ENCODE peak calls at places on chromosome 10, in six cellular contexts. One of them, this sample, is unnamed. For H3K36me3, the result is how much of the 10 kb centered on the place peaks cover.

GRCh38 chr10:98067165-98067564 is 36.7 kb upstream of the CRTAC1 start:
- DNase-seq in uterus: no peak
- DNase-seq in adrenal gland: no peak
- DNase-seq in astrocyte: no peak
- DNase-seq in CD8-positive, alpha-beta memory T cell: no peak
- DNase-seq in lung: no peak
- DNase-seq in this sample: no peak

GRCh38 chr10:68178592-68178991 is 53.3 kb downstream of the ATOH7 start:
- DNase-seq in uterus: no peak
- DNase-seq in adrenal gland: no peak
- DNase-seq in astrocyte: no peak
- DNase-seq in CD8-positive, alpha-beta memory T cell: no peak
- DNase-seq in lung: no peak
- DNase-seq in this sample: no peak

GRCh38 chr10:128063736-128064614 is 62.2 kb downstream of the MKI67 start:
- DNase-seq in uterus: no peak
- DNase-seq in adrenal gland: no peak
- DNase-seq in astrocyte: no peak
- DNase-seq in CD8-positive, alpha-beta memory T cell: no peak
- DNase-seq in lung: no peak
- DNase-seq in this sample: no peak

GRCh38 chr10:125868372-125868975 is 12.6 kb downstream of the DHX32 start:
- DNase-seq in uterus: no peak
- DNase-seq in adrenal gland: peak
- DNase-seq in astrocyte: peak
- DNase-seq in CD8-positive, alpha-beta memory T cell: no peak
- DNase-seq in lung: no peak
- DNase-seq in this sample: peak

GRCh38 chr10:48792687-48793096 is 108.0 kb downstream of the WDFY4 start:
- DNase-seq in uterus: no peak
- DNase-seq in adrenal gland: no peak
- DNase-seq in astrocyte: peak
- DNase-seq in CD8-positive, alpha-beta memory T cell: no peak
- DNase-seq in lung: no peak
- DNase-seq in this sample: peak

GRCh38 chr10:57367412-57367811 is 900.3 kb downstream of the IPMK start:
- DNase-seq in uterus: no peak
- DNase-seq in adrenal gland: no peak
- DNase-seq in astrocyte: no peak
- DNase-seq in CD8-positive, alpha-beta memory T cell: no peak
- DNase-seq in lung: no peak
- DNase-seq in this sample: no peak

GRCh38 chr10:72126184-72126871 is 38.0 kb upstream of the SPOCK2 start:
- DNase-seq in uterus: no peak
- DNase-seq in adrenal gland: no peak
- DNase-seq in astrocyte: peak
- DNase-seq in CD8-positive, alpha-beta memory T cell: no peak
- DNase-seq in lung: no peak
- DNase-seq in this sample: peak

GRCh38 chr10:132517951-132518521 is 19.6 kb upstream of the INPP5A start:
- DNase-seq in uterus: peak
- DNase-seq in adrenal gland: peak
- DNase-seq in astrocyte: no peak
- DNase-seq in CD8-positive, alpha-beta memory T cell: no peak
- DNase-seq in lung: no peak
- DNase-seq in this sample: no peak

DNA sequence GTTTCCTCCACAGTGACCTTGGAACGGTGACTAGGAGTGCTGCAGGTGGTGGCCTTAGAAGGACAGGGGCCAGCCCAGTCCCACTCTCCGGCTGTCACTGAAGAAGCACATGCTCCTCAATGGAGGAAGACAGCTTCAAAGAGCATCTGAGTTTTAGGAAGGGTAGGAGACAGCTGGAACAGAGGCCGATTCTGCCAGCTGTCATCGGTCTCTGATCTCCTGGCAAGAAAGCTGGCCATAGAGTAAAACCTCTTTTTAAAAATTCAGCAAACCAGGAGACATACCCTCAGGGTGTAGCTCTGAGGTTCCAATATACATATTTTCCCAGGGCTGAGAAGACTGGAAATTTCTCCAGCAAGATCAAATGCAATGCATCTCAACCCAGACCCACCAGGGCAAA is 55.9 kb downstream of the KCNMA1 start:
- DNase-seq in uterus: no peak
- DNase-seq in adrenal gland: no peak
- DNase-seq in astrocyte: no peak
- DNase-seq in CD8-positive, alpha-beta memory T cell: no peak
- DNase-seq in lung: no peak
- DNase-seq in this sample: no peak
- H3K27ac ChIP-seq in uterus: no peak
- H3K27ac ChIP-seq in adrenal gland: no peak
- H3K27ac ChIP-seq in astrocyte: no peak
- H3K27ac ChIP-seq in CD8-positive, alpha-beta memory T cell: no peak
- H3K27ac ChIP-seq in lung: no peak
- H3K27ac ChIP-seq in this sample: no peak

DNA sequence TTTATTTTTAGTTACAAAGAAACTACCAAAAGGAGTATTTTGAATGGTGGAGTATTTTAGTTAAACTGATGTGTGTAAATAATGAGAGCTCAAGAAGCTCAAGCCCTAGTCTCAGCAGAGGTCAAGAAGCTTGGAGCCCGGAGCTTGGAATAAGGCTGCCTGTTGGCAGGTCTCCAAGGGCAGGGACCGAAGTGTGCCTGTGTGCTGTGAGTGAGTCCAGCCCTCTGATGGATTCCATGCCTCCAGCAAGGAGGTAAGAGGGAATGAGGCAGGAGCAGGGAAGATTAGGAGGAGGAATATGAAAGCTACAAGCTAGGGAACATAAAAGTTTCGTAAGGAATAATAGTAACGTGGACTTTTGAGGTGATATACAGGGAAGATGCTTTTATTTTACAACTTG is 4.4 kb downstream of the SEC23IP start:
- DNase-seq in uterus: peak
- DNase-seq in adrenal gland: peak
- DNase-seq in astrocyte: no peak
- DNase-seq in CD8-positive, alpha-beta memory T cell: no peak
- DNase-seq in lung: peak
- DNase-seq in this sample: no peak
- H3K36me3 ChIP-seq in uterus: under half
- H3K36me3 ChIP-seq in adrenal gland: under half
- H3K36me3 ChIP-seq in astrocyte: under half
- H3K36me3 ChIP-seq in CD8-positive, alpha-beta memory T cell: under half
- H3K36me3 ChIP-seq in lung: under half
- H3K36me3 ChIP-seq in this sample: under half

GRCh38 chr10:73493781-73494180 is 2.0 kb downstream of the PPP3CB start:
- DNase-seq in uterus: no peak
- DNase-seq in adrenal gland: no peak
- DNase-seq in astrocyte: peak
- DNase-seq in CD8-positive, alpha-beta memory T cell: no peak
- DNase-seq in lung: no peak
- DNase-seq in this sample: peak
- H3K4me3 ChIP-seq in uterus: no peak
- H3K4me3 ChIP-seq in adrenal gland: no peak
- H3K4me3 ChIP-seq in astrocyte: peak
- H3K4me3 ChIP-seq in CD8-positive, alpha-beta memory T cell: peak
- H3K4me3 ChIP-seq in lung: no peak
- H3K4me3 ChIP-seq in this sample: peak

DNA sequence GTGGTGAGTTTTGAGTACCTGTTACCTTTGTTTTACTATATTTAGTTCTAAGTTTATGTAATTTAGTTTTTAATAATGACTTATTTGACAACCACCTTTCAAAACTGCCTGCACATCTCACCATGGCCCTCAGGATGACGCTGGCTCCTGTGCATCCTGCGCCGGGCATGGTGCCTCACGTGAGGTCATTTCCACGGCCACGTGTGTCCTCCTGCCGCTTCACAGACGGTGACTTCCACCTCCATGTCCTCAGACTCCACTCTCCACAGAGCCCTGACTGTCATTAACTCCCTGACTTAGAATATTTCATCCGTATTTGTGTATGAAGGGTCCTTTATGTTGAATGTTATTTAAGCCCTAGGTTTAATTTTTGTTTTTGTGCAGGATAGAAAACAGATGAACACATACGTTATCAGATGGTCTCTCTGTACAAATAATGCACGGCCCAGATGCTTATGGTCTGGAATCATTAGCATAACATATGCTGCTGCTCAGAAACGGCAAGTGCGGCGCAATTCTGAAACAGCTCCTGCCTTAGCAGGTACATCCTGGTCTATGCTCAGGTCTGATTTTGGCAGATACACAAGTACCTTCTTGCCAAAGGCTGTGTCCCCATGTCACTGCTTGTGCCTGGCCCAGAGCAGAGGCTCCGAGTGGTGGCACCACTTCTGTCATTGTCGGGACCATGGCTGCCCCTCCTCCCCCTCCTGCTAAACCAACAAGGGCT is 155.8 kb downstream of the WDR37 start:
- DNase-seq in uterus: no peak
- DNase-seq in adrenal gland: no peak
- DNase-seq in astrocyte: no peak
- DNase-seq in CD8-positive, alpha-beta memory T cell: no peak
- DNase-seq in lung: no peak
- DNase-seq in this sample: no peak
- H3K27ac ChIP-seq in uterus: no peak
- H3K27ac ChIP-seq in adrenal gland: no peak
- H3K27ac ChIP-seq in astrocyte: no peak
- H3K27ac ChIP-seq in CD8-positive, alpha-beta memory T cell: no peak
- H3K27ac ChIP-seq in lung: no peak
- H3K27ac ChIP-seq in this sample: no peak

DNA sequence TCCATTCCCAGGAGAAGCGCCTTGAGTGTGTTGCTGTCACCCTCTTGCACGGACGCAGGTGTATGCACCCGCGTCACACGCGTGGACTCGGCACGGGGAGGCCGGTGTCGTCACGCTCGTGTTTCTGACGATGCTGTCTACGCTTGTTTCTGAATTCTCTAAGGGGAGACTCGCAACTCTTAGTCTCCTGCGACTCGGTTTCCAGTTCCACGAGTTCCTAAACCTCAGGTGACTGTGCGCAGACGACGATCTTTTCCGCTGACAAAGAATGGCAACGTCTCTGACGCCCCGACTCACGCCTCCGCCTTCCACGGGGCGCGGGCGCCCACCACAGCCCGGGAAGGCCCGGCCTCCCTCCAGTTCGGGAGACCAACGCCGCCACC is 579 bp downstream of the IDI1 start:
- DNase-seq in uterus: no peak
- DNase-seq in adrenal gland: peak
- DNase-seq in astrocyte: peak
- DNase-seq in CD8-positive, alpha-beta memory T cell: no peak
- DNase-seq in lung: no peak
- DNase-seq in this sample: no peak
- H3K36me3 ChIP-seq in uterus: under half
- H3K36me3 ChIP-seq in adrenal gland: under half
- H3K36me3 ChIP-seq in astrocyte: under half
- H3K36me3 ChIP-seq in CD8-positive, alpha-beta memory T cell: under half
- H3K36me3 ChIP-seq in lung: under half
- H3K36me3 ChIP-seq in this sample: under half

DNA sequence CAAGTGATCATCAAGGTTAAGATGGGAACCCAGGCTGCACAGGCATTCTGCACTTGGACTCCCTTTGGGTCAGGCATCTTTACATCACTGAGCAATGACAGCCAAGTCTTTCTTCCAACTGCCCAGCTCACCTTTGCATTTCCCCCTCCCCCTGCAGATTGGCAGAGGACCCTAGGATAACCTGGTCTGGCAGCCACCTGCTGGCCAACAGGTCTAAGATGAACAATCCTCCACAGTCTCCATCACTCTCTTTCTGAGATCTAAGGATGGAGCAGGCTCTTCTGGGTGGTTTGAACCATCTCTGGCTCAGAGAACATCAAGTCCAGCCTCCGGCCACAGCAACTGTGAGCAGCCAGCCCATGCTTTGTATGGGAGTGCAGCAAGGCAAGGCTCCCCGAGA is 75.8 kb downstream of the RAB11FIP2 start:
- DNase-seq in uterus: no peak
- DNase-seq in adrenal gland: no peak
- DNase-seq in astrocyte: no peak
- DNase-seq in CD8-positive, alpha-beta memory T cell: no peak
- DNase-seq in lung: no peak
- DNase-seq in this sample: no peak
- H3K4me3 ChIP-seq in uterus: no peak
- H3K4me3 ChIP-seq in adrenal gland: no peak
- H3K4me3 ChIP-seq in astrocyte: no peak
- H3K4me3 ChIP-seq in CD8-positive, alpha-beta memory T cell: no peak
- H3K4me3 ChIP-seq in lung: no peak
- H3K4me3 ChIP-seq in this sample: no peak

GRCh38 chr10:114638874-114639625 is 19.0 kb downstream of the ABLIM1 start:
- DNase-seq in uterus: no peak
- DNase-seq in adrenal gland: no peak
- DNase-seq in astrocyte: peak
- DNase-seq in CD8-positive, alpha-beta memory T cell: no peak
- DNase-seq in lung: no peak
- DNase-seq in this sample: peak
- H3K27ac ChIP-seq in uterus: no peak
- H3K27ac ChIP-seq in adrenal gland: no peak
- H3K27ac ChIP-seq in astrocyte: peak
- H3K27ac ChIP-seq in CD8-positive, alpha-beta memory T cell: no peak
- H3K27ac ChIP-seq in lung: no peak
- H3K27ac ChIP-seq in this sample: peak

DNA sequence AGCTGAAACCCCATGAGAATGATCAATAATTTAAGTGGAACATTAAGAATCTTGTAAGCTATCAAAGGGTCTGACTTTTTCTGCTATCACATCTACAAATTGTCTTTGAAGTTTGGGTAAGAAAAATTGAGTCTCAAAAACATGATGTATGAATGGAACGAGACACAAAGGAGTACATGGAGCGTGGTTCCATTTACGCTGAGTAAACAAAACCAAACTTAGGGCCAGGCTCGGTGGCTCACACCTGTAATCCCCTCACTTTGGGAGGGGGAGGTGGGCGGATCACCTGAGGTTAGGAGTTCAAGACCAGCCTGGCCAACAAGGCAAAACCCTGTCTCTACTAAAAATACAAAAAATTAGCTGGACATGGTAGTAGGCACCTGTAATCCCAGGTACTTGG is 24.3 kb downstream of the SMC3 start:
- DNase-seq in uterus: no peak
- DNase-seq in adrenal gland: no peak
- DNase-seq in astrocyte: no peak
- DNase-seq in CD8-positive, alpha-beta memory T cell: no peak
- DNase-seq in lung: no peak
- DNase-seq in this sample: no peak
- H3K36me3 ChIP-seq in uterus: under half
- H3K36me3 ChIP-seq in adrenal gland: half or more
- H3K36me3 ChIP-seq in astrocyte: under half
- H3K36me3 ChIP-seq in CD8-positive, alpha-beta memory T cell: half or more
- H3K36me3 ChIP-seq in lung: under half
- H3K36me3 ChIP-seq in this sample: under half

GRCh38 chr10:80459047-80459865 is 5.1 kb downstream of the TSPAN14 start:
- DNase-seq in uterus: no peak
- DNase-seq in adrenal gland: peak
- DNase-seq in astrocyte: peak
- DNase-seq in CD8-positive, alpha-beta memory T cell: peak
- DNase-seq in lung: peak
- DNase-seq in this sample: no peak

GRCh38 chr10:80462277-80462985 is 8.3 kb downstream of the TSPAN14 start:
- DNase-seq in uterus: no peak
- DNase-seq in adrenal gland: peak
- DNase-seq in astrocyte: no peak
- DNase-seq in CD8-positive, alpha-beta memory T cell: no peak
- DNase-seq in lung: no peak
- DNase-seq in this sample: no peak

GRCh38 chr10:80458638-80459037 is 4.5 kb downstream of the TSPAN14 start:
- DNase-seq in uterus: no peak
- DNase-seq in adrenal gland: no peak
- DNase-seq in astrocyte: no peak
- DNase-seq in CD8-positive, alpha-beta memory T cell: no peak
- DNase-seq in lung: no peak
- DNase-seq in this sample: no peak

GRCh38 chr10:80461208-80462183 is 7.4 kb downstream of the TSPAN14 start:
- DNase-seq in uterus: no peak
- DNase-seq in adrenal gland: no peak
- DNase-seq in astrocyte: no peak
- DNase-seq in CD8-positive, alpha-beta memory T cell: no peak
- DNase-seq in lung: no peak
- DNase-seq in this sample: no peak

GRCh38 chr10:80460399-80461207 is 6.5 kb downstream of the TSPAN14 start:
- DNase-seq in uterus: no peak
- DNase-seq in adrenal gland: peak
- DNase-seq in astrocyte: peak
- DNase-seq in CD8-positive, alpha-beta memory T cell: no peak
- DNase-seq in lung: peak
- DNase-seq in this sample: no peak
- H3K4me3 ChIP-seq in uterus: no peak
- H3K4me3 ChIP-seq in adrenal gland: no peak
- H3K4me3 ChIP-seq in astrocyte: no peak
- H3K4me3 ChIP-seq in CD8-positive, alpha-beta memory T cell: peak
- H3K4me3 ChIP-seq in lung: no peak
- H3K4me3 ChIP-seq in this sample: no peak